ENCODE peak calls at places on chromosomes 7 and 10, in five cellular contexts. M, R, X, J and U are unnamed samples.

GRCh38 chr10:127485153-127485857 is 63.8 kb upstream of the NPS start:
- DNase-seq in M (peak; percentile 68), R (peak; percentile 10), X (no peak), J (no peak), U (no peak)

GRCh38 chr10:36492590-36493510 is 632.5 kb upstream of the ANKRD30A start:
- DNase-seq in M (no peak), R (peak; percentile 38), X (no peak), J (no peak), U (no peak)

GRCh38 chr10:77062381-77062780 is 575.2 kb downstream of the KCNMA1 start:
- DNase-seq in M (no peak), R (no peak), X (no peak), J (no peak), U (no peak)

GRCh38 chr7:69840248-69840647 is 242.0 kb downstream of the AUTS2 start:
- DNase-seq in M (no peak), R (peak; percentile 27), X (no peak), J (no peak), U (no peak)

GRCh38 chr10:12699756-12700556 is 301.6 kb downstream of the CCDC3 start:
- DNase-seq in M (no peak), R (no peak), X (no peak), J (no peak), U (no peak)

GRCh38 chr7:36287371-36288241 is 102.1 kb upstream of the ANLN start:
- DNase-seq in M (no peak), R (no peak), X (peak; percentile 52), J (no peak), U (no peak)

GRCh38 chr10:727162-727790 is 37.8 kb upstream of the DIP2C start:
- DNase-seq in M (no peak), R (no peak), X (no peak), J (no peak), U (no peak)

GRCh38 chr10:71864861-71865473 is 13.9 kb upstream of the PSAP start:
- DNase-seq in M (no peak), R (peak; percentile 44), X (no peak), J (no peak), U (no peak)

GRCh38 chr7:96178581-96178980 is 143.3 kb downstream of the SLC25A13 start:
- DNase-seq in M (no peak), R (peak; percentile 41), X (no peak), J (no peak), U (no peak)

GRCh38 chr10:65769828-65770227 is 1156.0 kb upstream of the LRRTM3 start:
- DNase-seq in M (no peak), R (no peak), X (no peak), J (no peak), U (no peak)

GRCh38 chr10:105592468-105592867 is 951.4 kb downstream of the SORCS3 start:
- DNase-seq in M (no peak), R (no peak), X (no peak), J (no peak), U (no peak)

GRCh38 chr10:13924020-13924725 is 337.4 kb downstream of the PRPF18 start:
- DNase-seq in M (no peak), R (peak; percentile 86), X (no peak), J (no peak), U (no peak)

GRCh38 chr10:3464760-3465405 is 292.3 kb upstream of the PITRM1 start:
- DNase-seq in M (no peak), R (no peak), X (peak; percentile 55), J (no peak), U (no peak)

GRCh38 chr7:55111007-55111406 is 92.2 kb downstream of the EGFR start:
- DNase-seq in M (no peak), R (peak; percentile 81), X (no peak), J (no peak), U (no peak)

GRCh38 chr10:83654689-83655088 is 484.6 kb upstream of the GHITM start:
- DNase-seq in M (no peak), R (no peak), X (no peak), J (no peak), U (no peak)

GRCh38 chr10:68301790-68302502 is 29.9 kb upstream of the HNRNPH3 start:
- DNase-seq in M (no peak), R (peak; percentile 83), X (no peak), J (no peak), U (no peak)

GRCh38 chr10:9823268-9823930 is 1194.3 kb upstream of the CELF2 start:
- DNase-seq in M (no peak), R (no peak), X (no peak), J (no peak), U (no peak)

GRCh38 chr7:158186406-158186805 is 401.2 kb downstream of the PTPRN2 start:
- DNase-seq in M (no peak), R (no peak), X (no peak), J (no peak), U (no peak)

GRCh38 chr7:158187055-158187770 is 400.4 kb downstream of the PTPRN2 start:
- DNase-seq in M (no peak), R (no peak), X (no peak), J (no peak), U (no peak)

GRCh38 chr7:158183431-158183830 is 404.2 kb downstream of the PTPRN2 start:
- DNase-seq in M (no peak), R (no peak), X (no peak), J (no peak), U (no peak)

GRCh38 chr7:158188676-158189075 is 398.9 kb downstream of the PTPRN2 start:
- DNase-seq in M (no peak), R (no peak), X (no peak), J (no peak), U (no peak)

DNA sequence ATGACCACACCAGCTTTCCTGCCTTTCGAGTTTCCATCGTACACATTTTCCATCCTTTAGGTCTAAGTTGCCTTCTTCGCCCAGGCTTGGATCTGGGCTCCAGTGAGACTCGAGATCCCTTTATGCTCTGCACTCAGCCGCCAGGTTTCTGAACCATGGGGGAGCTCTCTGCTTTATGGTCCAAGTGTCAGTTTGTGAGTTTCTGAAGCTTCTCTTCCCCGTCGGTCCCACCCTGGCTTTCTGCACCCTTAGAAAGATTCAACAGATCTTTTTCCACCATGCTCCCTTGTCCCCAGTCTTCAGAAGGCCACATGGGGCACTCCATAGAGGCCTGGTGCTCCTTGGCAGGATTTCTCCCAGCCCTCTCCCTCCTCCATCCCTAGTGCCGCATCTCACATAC is 402.0 kb downstream of the PTPRN2 start:
- DNase-seq in M (no peak), R (no peak), X (no peak), J (no peak), U (no peak)
- H3K9me3 ChIP-seq in M (no peaks in the 10 kb centered on the region), R (peaks cover 10% of the 10 kb centered on the region), X (no peaks in the 10 kb centered on the region), J (no peaks in the 10 kb centered on the region), U (no peaks in the 10 kb centered on the region)

GRCh38 chr7:522938-523289 is 3.3 kb upstream of the PDGFA start:
- DNase-seq in M (no peak), R (no peak), X (no peak), J (no peak), U (no peak)
- H3K27me3 ChIP-seq in M (peaks cover 26% of the 10 kb centered on the region), R (peaks cover 50% of the 10 kb centered on the region), X (peaks cover 29% of the 10 kb centered on the region), J (peaks cover 36% of the 10 kb centered on the region), U (no peaks in the 10 kb centered on the region)

DNA sequence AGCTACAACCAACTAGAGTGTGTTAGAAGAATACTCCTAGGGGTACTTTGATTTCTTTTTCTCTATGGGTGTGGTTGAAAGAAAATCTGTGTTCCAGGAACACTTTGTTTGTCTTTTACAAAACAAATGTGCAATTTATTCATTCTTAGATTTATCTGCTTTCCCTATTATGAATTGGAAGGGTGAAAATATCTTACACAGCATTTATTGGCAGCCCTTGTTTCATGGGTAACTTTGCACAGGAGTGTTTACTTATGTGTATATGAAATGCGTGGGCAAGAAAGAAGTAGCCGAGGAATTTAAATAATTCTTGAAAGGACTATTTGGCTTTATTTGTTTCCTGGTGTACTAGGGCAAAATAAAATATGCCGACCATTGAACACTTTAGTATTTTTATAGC is 93.6 kb downstream of the ARID5B start:
- DNase-seq in M (no peak), R (no peak), X (no peak), J (no peak), U (no peak)
- H3K4me1 ChIP-seq in M (peaks cover 16% of the 10 kb centered on the region), R (peaks cover 50% of the 10 kb centered on the region), X (peaks cover 7% of the 10 kb centered on the region), J (peaks cover 34% of the 10 kb centered on the region), U (peaks cover 8% of the 10 kb centered on the region)

GRCh38 chr7:157718303-157719007 is 381.7 kb downstream of the DNAJB6 start:
- DNase-seq in M (no peak), R (no peak), X (no peak), J (peak; percentile 26), U (no peak)
- H3K9me3 ChIP-seq in M (no peaks in the 10 kb centered on the region), R (peaks cover 2% of the 10 kb centered on the region), X (no peaks in the 10 kb centered on the region), J (no peaks in the 10 kb centered on the region), U (no peaks in the 10 kb centered on the region)

DNA sequence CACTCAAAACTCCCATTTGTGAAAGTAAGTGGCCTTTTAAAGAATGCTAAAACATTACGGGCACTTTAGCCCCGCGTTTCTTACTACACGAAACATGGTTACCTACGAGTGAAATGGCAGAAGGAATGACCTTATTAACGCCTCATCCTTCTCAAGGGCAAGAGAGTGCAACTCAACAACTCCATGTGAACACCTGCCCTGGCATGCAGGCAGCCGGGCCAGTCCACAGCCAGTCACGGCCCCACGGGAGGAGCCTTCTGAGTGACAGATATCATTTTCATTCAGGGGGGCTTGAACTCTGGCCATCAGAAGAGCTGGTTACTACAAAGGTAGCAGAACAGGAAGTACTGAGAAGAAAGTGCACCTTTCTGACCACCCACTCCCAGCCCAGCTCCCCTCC is 236.1 kb downstream of the PTPRN2 start:
- DNase-seq in M (no peak), R (no peak), X (no peak), J (no peak), U (no peak)
- H3K27me3 ChIP-seq in M (no peaks in the 10 kb centered on the region), R (no peaks in the 10 kb centered on the region), X (no peaks in the 10 kb centered on the region), J (no peaks in the 10 kb centered on the region), U (no peaks in the 10 kb centered on the region)

DNA sequence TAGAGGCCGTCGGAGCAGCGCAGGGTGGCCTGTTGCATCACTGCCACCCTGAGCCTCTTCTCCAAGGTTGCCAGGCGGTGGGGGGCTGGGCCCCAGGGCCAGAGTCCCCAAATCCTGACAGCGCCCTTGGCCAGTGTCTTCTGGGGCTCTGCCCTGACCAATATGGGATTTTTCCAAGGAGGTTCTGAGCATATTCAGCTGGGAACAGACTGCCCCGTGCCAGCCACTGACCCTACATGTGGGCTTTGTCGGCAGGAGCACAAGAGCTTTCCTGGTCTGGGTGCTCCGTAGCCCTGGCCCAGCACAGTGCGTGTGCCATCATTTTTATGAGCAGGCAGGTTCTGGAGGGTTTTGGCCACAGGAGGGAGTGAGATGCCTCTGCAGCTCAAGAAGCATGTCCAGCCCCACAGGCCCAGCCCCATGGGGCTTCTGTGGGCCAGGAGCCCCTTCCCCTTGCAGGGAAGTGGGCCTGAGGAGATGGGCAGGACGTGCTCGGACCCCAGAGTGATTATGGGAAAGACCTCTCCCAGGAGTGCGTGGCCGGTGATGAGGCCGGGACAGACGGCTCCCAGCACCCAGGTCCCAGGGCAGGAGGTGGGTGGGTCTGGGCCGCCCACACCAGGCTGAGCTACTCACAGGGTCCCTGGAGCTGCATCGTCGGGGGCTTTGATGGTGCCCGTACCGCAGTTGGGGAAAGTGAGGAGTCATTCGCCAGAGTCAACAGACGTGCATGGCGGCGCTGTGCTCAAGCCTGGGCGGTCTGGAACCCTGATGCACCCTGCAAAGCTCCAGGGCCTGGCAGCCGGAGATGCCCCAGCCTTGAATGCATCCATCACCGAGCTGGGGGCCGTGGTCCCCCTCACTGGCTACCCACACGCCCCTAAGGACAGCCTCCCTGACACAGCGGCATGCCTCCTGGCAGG is 66.6 kb downstream of the PWWP2B start:
- DNase-seq in M (peak; percentile 7), R (peak; percentile 19), X (no peak), J (no peak), U (peak; percentile 76)
- H3K4me1 ChIP-seq in M (peaks cover 6% of the 10 kb centered on the region), R (peaks cover 14% of the 10 kb centered on the region), X (peaks cover 41% of the 10 kb centered on the region), J (peaks cover 29% of the 10 kb centered on the region), U (peaks cover 14% of the 10 kb centered on the region)